ENCODE peak calls at places on chromosomes 1 and 21, in four cellular contexts. One of them, this sample, is unnamed.

GRCh38 chr1:218865591-218865990 is 308.1 kb upstream of the LYPLAL1 start:
- DNase-seq in vagina: no peak
- DNase-seq in HCT116: no peak
- DNase-seq in upper lobe of left lung: no peak
- DNase-seq in this sample: no peak

GRCh38 chr1:55750020-55750995 is 535.1 kb upstream of the USP24 start:
- DNase-seq in vagina: no peak
- DNase-seq in HCT116: no peak
- DNase-seq in upper lobe of left lung: no peak
- DNase-seq in this sample: no peak

GRCh38 chr21:37435120-37435519 is 68.5 kb downstream of the DYRK1A start:
- DNase-seq in vagina: no peak
- DNase-seq in HCT116: peak
- DNase-seq in upper lobe of left lung: peak
- DNase-seq in this sample: peak

GRCh38 chr1:212557739-212558664 is 50.6 kb upstream of the ATF3 start:
- DNase-seq in vagina: no peak
- DNase-seq in HCT116: no peak
- DNase-seq in upper lobe of left lung: peak
- DNase-seq in this sample: peak

GRCh38 chr1:228038387-228039005 is 31.7 kb downstream of the WNT3A start:
- DNase-seq in vagina: no peak
- DNase-seq in HCT116: no peak
- DNase-seq in upper lobe of left lung: no peak
- DNase-seq in this sample: no peak

GRCh38 chr1:10242811-10243210 is 32.4 kb downstream of the KIF1B start:
- DNase-seq in vagina: no peak
- DNase-seq in HCT116: no peak
- DNase-seq in upper lobe of left lung: no peak
- DNase-seq in this sample: no peak

GRCh38 chr1:109659997-109660755 is 4.3 kb downstream of the GSTM4 start:
- DNase-seq in vagina: no peak
- DNase-seq in HCT116: no peak
- DNase-seq in upper lobe of left lung: no peak
- DNase-seq in this sample: no peak

GRCh38 chr1:8015809-8016165 is 10.3 kb downstream of the ERRFI1 start:
- DNase-seq in vagina: no peak
- DNase-seq in HCT116: no peak
- DNase-seq in upper lobe of left lung: peak
- DNase-seq in this sample: no peak

GRCh38 chr1:172742599-172743500 is 83.9 kb downstream of the FASLG start:
- DNase-seq in vagina: no peak
- DNase-seq in HCT116: peak
- DNase-seq in upper lobe of left lung: no peak
- DNase-seq in this sample: peak

GRCh38 chr1:3004285-3005205 is 16.7 kb upstream of the ACTRT2 start:
- DNase-seq in vagina: no peak
- DNase-seq in HCT116: no peak
- DNase-seq in upper lobe of left lung: peak
- DNase-seq in this sample: no peak

GRCh38 chr1:18999287-18999852 is 42.9 kb upstream of the IFFO2 start:
- DNase-seq in vagina: no peak
- DNase-seq in HCT116: no peak
- DNase-seq in upper lobe of left lung: no peak
- DNase-seq in this sample: no peak

GRCh38 chr1:19341201-19342076 is 29.3 kb downstream of the SLC66A1 start:
- DNase-seq in vagina: no peak
- DNase-seq in HCT116: peak
- DNase-seq in upper lobe of left lung: peak
- DNase-seq in this sample: peak

GRCh38 chr21:26236281-26236680 is 65.7 kb upstream of the APP start:
- DNase-seq in vagina: no peak
- DNase-seq in HCT116: no peak
- DNase-seq in upper lobe of left lung: no peak
- DNase-seq in this sample: no peak

GRCh38 chr21:37622755-37623543 is 256.4 kb downstream of the DYRK1A start:
- DNase-seq in vagina: no peak
- DNase-seq in HCT116: no peak
- DNase-seq in upper lobe of left lung: no peak
- DNase-seq in this sample: no peak

GRCh38 chr1:173986951-173987350 is 35.2 kb downstream of the RC3H1 start:
- DNase-seq in vagina: no peak
- DNase-seq in HCT116: no peak
- DNase-seq in upper lobe of left lung: no peak
- DNase-seq in this sample: no peak

GRCh38 chr1:86914998-86915736 is 732 bp downstream of the HS2ST1 start:
- DNase-seq in vagina: peak
- DNase-seq in HCT116: no peak
- DNase-seq in upper lobe of left lung: peak
- DNase-seq in this sample: peak

GRCh38 chr1:12121212-12122000 is 45.4 kb upstream of the TNFRSF1B start:
- DNase-seq in vagina: no peak
- DNase-seq in HCT116: no peak
- DNase-seq in upper lobe of left lung: no peak
- DNase-seq in this sample: no peak
- TF ChIP-seq POLR2AphosphoS5 in vagina: no peak
- TF ChIP-seq POLR2AphosphoS5 in HCT116: no peak
- TF ChIP-seq POLR2AphosphoS5 in upper lobe of left lung: no peak
- TF ChIP-seq POLR2AphosphoS5 in this sample: no peak

GRCh38 chr1:226574591-226575435 is 26.2 kb downstream of the STUM start:
- DNase-seq in vagina: no peak
- DNase-seq in HCT116: no peak
- DNase-seq in upper lobe of left lung: no peak
- DNase-seq in this sample: no peak

GRCh38 chr1:226578946-226579639 is 30.5 kb downstream of the STUM start:
- DNase-seq in vagina: no peak
- DNase-seq in HCT116: no peak
- DNase-seq in upper lobe of left lung: no peak
- DNase-seq in this sample: no peak

GRCh38 chr1:226577401-226578180 is 29.0 kb downstream of the STUM start:
- DNase-seq in vagina: no peak
- DNase-seq in HCT116: no peak
- DNase-seq in upper lobe of left lung: no peak
- DNase-seq in this sample: no peak

GRCh38 chr1:226574044-226574443 is 25.5 kb downstream of the STUM start:
- DNase-seq in vagina: no peak
- DNase-seq in HCT116: no peak
- DNase-seq in upper lobe of left lung: no peak
- DNase-seq in this sample: no peak

DNA sequence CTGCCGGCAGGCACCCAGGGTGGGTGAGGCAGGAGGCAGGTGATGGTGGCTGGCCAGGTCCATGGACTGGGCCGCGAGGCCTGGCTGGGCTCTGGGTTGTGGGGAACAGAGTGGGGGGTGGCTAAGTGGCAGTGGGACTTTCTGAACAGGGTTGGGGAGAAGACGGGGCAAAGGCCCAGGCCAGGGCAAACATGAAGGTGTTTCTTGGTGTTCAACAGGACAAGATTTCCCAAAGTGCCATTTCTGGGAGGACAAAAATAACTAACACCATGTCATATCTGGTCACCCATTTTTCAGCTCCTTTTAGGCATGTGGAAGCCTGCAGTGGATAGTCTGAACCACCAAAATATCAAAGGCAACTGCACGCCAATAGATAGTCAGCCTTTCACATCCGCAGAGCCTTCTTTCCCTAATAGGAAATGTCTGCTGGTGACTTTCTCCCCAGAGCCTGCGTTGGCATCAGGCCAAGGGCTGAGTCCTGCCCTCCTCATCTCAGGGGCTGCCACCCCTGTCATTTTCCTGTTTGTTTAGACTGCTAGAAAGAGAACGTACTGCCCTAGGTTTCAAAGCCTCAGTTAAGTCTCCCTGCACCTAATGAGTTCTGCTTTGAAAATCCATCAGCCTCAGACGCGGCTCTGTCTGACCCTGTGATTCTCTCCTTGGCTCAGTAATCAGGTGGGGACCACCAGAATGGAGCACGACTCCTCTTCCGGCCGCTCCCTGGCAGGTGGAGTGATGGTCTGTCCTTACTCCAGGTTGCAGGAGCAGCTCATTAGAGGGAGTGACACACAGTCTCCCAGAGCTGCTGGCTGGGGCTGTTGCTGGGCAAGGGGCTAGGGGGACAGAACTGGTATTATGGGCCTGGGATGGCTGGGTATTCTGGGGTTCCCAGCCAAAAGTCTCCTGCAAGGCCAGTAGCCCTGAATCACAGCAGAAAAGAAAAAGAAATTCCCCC is 27.1 kb downstream of the STUM start:
- DNase-seq in vagina: no peak
- DNase-seq in HCT116: no peak
- DNase-seq in upper lobe of left lung: no peak
- DNase-seq in this sample: peak
- TF ChIP-seq POLR2AphosphoS5 in vagina: no peak
- TF ChIP-seq POLR2AphosphoS5 in HCT116: no peak
- TF ChIP-seq POLR2AphosphoS5 in upper lobe of left lung: no peak
- TF ChIP-seq POLR2AphosphoS5 in this sample: no peak

GRCh38 chr1:182698977-182699672 is 14.7 kb upstream of the RGS8 start:
- DNase-seq in vagina: no peak
- DNase-seq in HCT116: no peak
- DNase-seq in upper lobe of left lung: no peak
- DNase-seq in this sample: no peak
- TF ChIP-seq POLR2AphosphoS5 in vagina: no peak
- TF ChIP-seq POLR2AphosphoS5 in HCT116: no peak
- TF ChIP-seq POLR2AphosphoS5 in upper lobe of left lung: no peak
- TF ChIP-seq POLR2AphosphoS5 in this sample: no peak

GRCh38 chr21:42496839-42497202 is 797 bp upstream of the RSPH1 start:
- DNase-seq in vagina: no peak
- DNase-seq in HCT116: no peak
- DNase-seq in upper lobe of left lung: peak
- DNase-seq in this sample: peak

GRCh38 chr21:42500225-42500624 is 4.2 kb upstream of the RSPH1 start:
- DNase-seq in vagina: no peak
- DNase-seq in HCT116: no peak
- DNase-seq in upper lobe of left lung: no peak
- DNase-seq in this sample: no peak

GRCh38 chr21:42496120-42496838 is at the start of gene RSPH1:
- DNase-seq in vagina: peak
- DNase-seq in HCT116: peak
- DNase-seq in upper lobe of left lung: peak
- DNase-seq in this sample: peak

GRCh38 chr21:42499430-42500106 is 3.5 kb upstream of the RSPH1 start:
- DNase-seq in vagina: no peak
- DNase-seq in HCT116: no peak
- DNase-seq in upper lobe of left lung: no peak
- DNase-seq in this sample: no peak

GRCh38 chr21:42498012-42498411 is 2.0 kb upstream of the RSPH1 start:
- DNase-seq in vagina: no peak
- DNase-seq in HCT116: no peak
- DNase-seq in upper lobe of left lung: no peak
- DNase-seq in this sample: no peak
- TF ChIP-seq POLR2AphosphoS5 in vagina: no peak
- TF ChIP-seq POLR2AphosphoS5 in HCT116: no peak
- TF ChIP-seq POLR2AphosphoS5 in upper lobe of left lung: no peak
- TF ChIP-seq POLR2AphosphoS5 in this sample: no peak

GRCh38 chr1:202162049-202162417 is 1.6 kb upstream of the PTPN7 start:
- DNase-seq in vagina: no peak
- DNase-seq in HCT116: no peak
- DNase-seq in upper lobe of left lung: peak
- DNase-seq in this sample: no peak
- TF ChIP-seq POLR2AphosphoS5 in vagina: no peak
- TF ChIP-seq POLR2AphosphoS5 in HCT116: no peak
- TF ChIP-seq POLR2AphosphoS5 in upper lobe of left lung: no peak
- TF ChIP-seq POLR2AphosphoS5 in this sample: no peak

GRCh38 chr1:221888218-221888617 is 146.3 kb upstream of the DUSP10 start:
- DNase-seq in vagina: no peak
- DNase-seq in HCT116: no peak
- DNase-seq in upper lobe of left lung: no peak
- DNase-seq in this sample: no peak
- TF ChIP-seq POLR2AphosphoS5 in vagina: no peak
- TF ChIP-seq POLR2AphosphoS5 in HCT116: no peak
- TF ChIP-seq POLR2AphosphoS5 in upper lobe of left lung: no peak
- TF ChIP-seq POLR2AphosphoS5 in this sample: no peak

DNA sequence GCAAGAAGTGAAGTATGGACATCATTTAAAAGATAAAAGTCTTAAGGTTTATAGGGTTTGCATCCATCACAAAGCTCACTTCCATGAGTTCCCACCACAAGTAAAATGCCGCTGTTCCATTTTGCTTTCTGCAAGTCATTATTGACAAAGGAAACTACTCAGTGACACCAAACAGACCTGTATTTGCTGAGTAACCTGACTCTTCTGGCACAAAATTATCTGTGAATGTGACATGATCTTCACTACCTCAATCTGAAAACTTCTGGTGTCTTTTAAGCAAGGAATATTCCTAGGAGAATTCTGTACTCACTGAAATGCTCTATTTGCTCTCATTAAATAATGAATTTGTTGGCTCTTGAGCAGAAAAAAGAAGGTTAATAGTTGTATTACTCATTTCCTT is 1077.4 kb upstream of the ADGRL4 start:
- DNase-seq in vagina: no peak
- DNase-seq in HCT116: no peak
- DNase-seq in upper lobe of left lung: no peak
- DNase-seq in this sample: no peak
- TF ChIP-seq POLR2AphosphoS5 in vagina: no peak
- TF ChIP-seq POLR2AphosphoS5 in HCT116: no peak
- TF ChIP-seq POLR2AphosphoS5 in upper lobe of left lung: no peak
- TF ChIP-seq POLR2AphosphoS5 in this sample: no peak

DNA sequence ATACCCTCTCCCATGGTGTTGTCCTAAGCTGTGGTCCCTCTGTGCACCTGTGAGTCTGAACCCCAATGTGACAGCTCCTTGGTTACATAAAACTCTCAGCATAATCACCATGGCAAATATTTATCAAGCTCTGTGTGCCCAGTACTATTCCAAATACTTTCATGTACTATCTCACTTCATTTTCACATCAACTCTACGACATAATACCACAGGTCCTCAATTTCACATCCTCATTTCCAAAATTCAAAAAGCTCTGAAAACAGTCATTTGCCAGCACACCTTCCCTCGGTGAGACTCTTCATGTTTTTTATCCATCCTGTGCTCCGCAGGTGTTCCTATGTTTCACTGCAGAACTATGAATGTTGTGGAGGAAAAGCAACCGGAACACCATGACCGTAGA is 12.4 kb upstream of the CREG1 start:
- DNase-seq in vagina: no peak
- DNase-seq in HCT116: no peak
- DNase-seq in upper lobe of left lung: no peak
- DNase-seq in this sample: no peak
- TF ChIP-seq POLR2AphosphoS5 in vagina: no peak
- TF ChIP-seq POLR2AphosphoS5 in HCT116: no peak
- TF ChIP-seq POLR2AphosphoS5 in upper lobe of left lung: no peak
- TF ChIP-seq POLR2AphosphoS5 in this sample: no peak

GRCh38 chr1:150065184-150065871 is 2.2 kb upstream of the VPS45 start:
- DNase-seq in vagina: no peak
- DNase-seq in HCT116: peak
- DNase-seq in upper lobe of left lung: no peak
- DNase-seq in this sample: no peak
- TF ChIP-seq POLR2AphosphoS5 in vagina: peak
- TF ChIP-seq POLR2AphosphoS5 in HCT116: no peak
- TF ChIP-seq POLR2AphosphoS5 in upper lobe of left lung: no peak
- TF ChIP-seq POLR2AphosphoS5 in this sample: no peak